ENCODE peak calls at places on chromosomes 6 and 20, in eight cellular contexts. V is coronary artery, Z is glutamatergic neuron, Y is kidney epithelial cell, G is body of pancreas, B is choroid plexus epithelial cell, W is fibroblast of the aortic adventitia, R is colonic mucosa. J is an unnamed sample.

GRCh38 chr20:9460518-9460917 is 53.9 kb upstream of the LAMP5 start:
- DNase-seq in V (no peak), Z (no peak), Y (peak; percentile 19), G (peak; percentile 13), B (peak; percentile 52), W (peak; percentile 34), R (no peak), J (no peak)

GRCh38 chr6:107470364-107470763 is 11.0 kb upstream of the PDSS2 start:
- DNase-seq in V (no peak), Z (no peak), Y (no peak), G (no peak), B (no peak), W (no peak), R (no peak), J (no peak)

GRCh38 chr6:2819891-2820814 is 21.5 kb downstream of the SERPINB1 start:
- DNase-seq in V (no peak), Z (no peak), Y (no peak), G (no peak), B (no peak), W (no peak), R (peak; percentile 17), J (no peak)

GRCh38 chr6:69957990-69958559 is 91.7 kb downstream of the COL19A1 start:
- DNase-seq in V (no peak), Z (no peak), Y (no peak), G (no peak), B (peak; percentile 20), W (peak; percentile 3), R (no peak), J (no peak)

GRCh38 chr6:142222022-142222421 is 75.0 kb downstream of the VTA1 start:
- DNase-seq in V (no peak), Z (no peak), Y (peak; percentile 9), G (no peak), B (no peak), W (no peak), R (no peak), J (no peak)

GRCh38 chr6:52157301-52157930 is 28.8 kb upstream of the IL17A start:
- DNase-seq in V (no peak), Z (no peak), Y (peak; percentile 70), G (no peak), B (no peak), W (peak; percentile 29), R (no peak), J (no peak)

GRCh38 chr20:53692465-53693067 is 98.9 kb upstream of the ZNF217 start:
- DNase-seq in V (no peak), Z (no peak), Y (no peak), G (peak; percentile 22), B (no peak), W (peak; percentile 90), R (no peak), J (no peak)

GRCh38 chr6:33301877-33302276 is 3.1 kb upstream of the RGL2 start:
- DNase-seq in V (no peak), Z (no peak), Y (no peak), G (no peak), B (no peak), W (no peak), R (no peak), J (no peak)

GRCh38 chr6:84280030-84280429 is 52.6 kb upstream of the CEP162 start:
- DNase-seq in V (no peak), Z (no peak), Y (no peak), G (no peak), B (peak; percentile 42), W (no peak), R (no peak), J (no peak)

GRCh38 chr6:27809939-27810767 is 102.0 kb downstream of the OR2B2 start:
- DNase-seq in V (peak; percentile 87), Z (peak; percentile 54), Y (peak; percentile 93), G (peak; percentile 68), B (peak; percentile 99), W (peak; percentile 99), R (peak; percentile 92), J (peak; percentile 68)

GRCh38 chr6:118722820-118723526 is 71.6 kb upstream of the CEP85L start:
- DNase-seq in V (no peak), Z (no peak), Y (no peak), G (no peak), B (no peak), W (no peak), R (no peak), J (no peak)

GRCh38 chr6:124356811-124357210 is 553.1 kb downstream of the NKAIN2 start:
- DNase-seq in V (no peak), Z (no peak), Y (no peak), G (no peak), B (no peak), W (no peak), R (no peak), J (no peak)

GRCh38 chr6:3280091-3280490 is 21.3 kb downstream of the PSMG4 start:
- DNase-seq in V (no peak), Z (no peak), Y (no peak), G (peak; percentile 12), B (no peak), W (no peak), R (no peak), J (no peak)

GRCh38 chr6:53439556-53439955 is 90.8 kb upstream of the ELOVL5 start:
- DNase-seq in V (no peak), Z (no peak), Y (no peak), G (no peak), B (peak; percentile 83), W (peak; percentile 68), R (no peak), J (no peak)

GRCh38 chr20:23118144-23118543 is 32.0 kb upstream of the CD93 start:
- DNase-seq in V (no peak), Z (peak; percentile 53), Y (no peak), G (no peak), B (no peak), W (no peak), R (no peak), J (no peak)
- TF ChIP-seq CTCF in V (no peak), Z (no peak), Y (no peak), G (no peak), B (no peak), W (no peak), R (no peak), J (no peak)

GRCh38 chr6:26537160-26537845 is 863 bp upstream of the HMGN4 start:
- DNase-seq in V (peak; percentile 95), Z (peak; percentile 80), Y (no peak), G (peak; percentile 92), B (peak; percentile 95), W (peak; percentile 93), R (peak; percentile 94), J (peak; percentile 85)

GRCh38 chr6:26538572-26538902 is 371 bp downstream of the HMGN4 start:
- DNase-seq in V (no peak), Z (no peak), Y (no peak), G (no peak), B (no peak), W (peak; percentile 31), R (no peak), J (no peak)

GRCh38 chr6:26538936-26539615 is 910 bp downstream of the HMGN4 start:
- DNase-seq in V (no peak), Z (no peak), Y (no peak), G (no peak), B (peak; percentile 18), W (no peak), R (no peak), J (no peak)

GRCh38 chr6:26536571-26537159 is 1.5 kb upstream of the HMGN4 start:
- DNase-seq in V (no peak), Z (no peak), Y (no peak), G (peak; percentile 13), B (peak; percentile 84), W (peak; percentile 80), R (peak; percentile 32), J (no peak)

GRCh38 chr6:26537846-26538571 is at the start of gene HMGN4:
- DNase-seq in V (peak; percentile 89), Z (peak; percentile 83), Y (no peak), G (peak; percentile 75), B (peak; percentile 96), W (peak; percentile 95), R (peak; percentile 87), J (peak; percentile 72)
- TF ChIP-seq CTCF in V (no peak), Z (no peak), Y (peak; percentile 5), G (no peak), B (no peak), W (no peak), R (no peak), J (no peak)

GRCh38 chr6:144286503-144287393 is 1.6 kb downstream of the UTRN start:
- DNase-seq in V (peak; percentile 84), Z (peak; percentile 51), Y (no peak), G (peak; percentile 90), B (peak; percentile 94), W (peak; percentile 86), R (peak; percentile 81), J (peak; percentile 84)
- TF ChIP-seq CTCF in V (no peak), Z (no peak), Y (no peak), G (no peak), B (no peak), W (no peak), R (no peak), J (no peak)

GRCh38 chr6:149088361-149088760 is 229.2 kb upstream of the TAB2 start:
- DNase-seq in V (no peak), Z (no peak), Y (no peak), G (no peak), B (no peak), W (no peak), R (no peak), J (no peak)

GRCh38 chr6:149086363-149086762 is 231.1 kb upstream of the TAB2 start:
- DNase-seq in V (no peak), Z (no peak), Y (no peak), G (no peak), B (no peak), W (no peak), R (no peak), J (no peak)

GRCh38 chr6:149087898-149088297 is 229.6 kb upstream of the TAB2 start:
- DNase-seq in V (no peak), Z (no peak), Y (no peak), G (no peak), B (no peak), W (no peak), R (no peak), J (no peak)

GRCh38 chr6:149093643-149094042 is 223.9 kb upstream of the TAB2 start:
- DNase-seq in V (no peak), Z (no peak), Y (no peak), G (no peak), B (peak; percentile 75), W (peak; percentile 59), R (no peak), J (no peak)

GRCh38 chr6:149089508-149089907 is 228.0 kb upstream of the TAB2 start:
- DNase-seq in V (no peak), Z (no peak), Y (no peak), G (no peak), B (peak; percentile 37), W (no peak), R (no peak), J (peak; percentile 11)
- TF ChIP-seq CTCF in V (no peak), Z (no peak), Y (peak; percentile 27), G (no peak), B (peak; percentile 49), W (no peak), R (no peak), J (no peak)